ENCODE peak calls at places on chromosome 17, in five cellular contexts. Z is kidney epithelial cell, M is thoracic aorta, V is IMR-90, X is prostate gland. G is an unnamed sample.

GRCh38 chr17:81987161-81987770 is 9.8 kb downstream of the ASPSCR1 start:
- DNase-seq in Z (no peak), M (no peak), V (no peak), X (no peak), G (no peak)

GRCh38 chr17:12320286-12320685 is 299.6 kb downstream of the MAP2K4 start:
- DNase-seq in Z (no peak), M (no peak), V (peak; percentile 91), X (no peak), G (no peak)

GRCh38 chr17:73261952-73262675 is 434 bp upstream of the CPSF4L start:
- DNase-seq in Z (no peak), M (no peak), V (no peak), X (peak; percentile 77), G (no peak)

GRCh38 chr17:79192503-79193500 is 118.2 kb downstream of the ENGASE start:
- DNase-seq in Z (no peak), M (no peak), V (peak; percentile 11), X (peak; percentile 8), G (no peak)

GRCh38 chr17:3865166-3865565 is 19.1 kb upstream of the NCBP3 start:
- DNase-seq in Z (no peak), M (no peak), V (no peak), X (no peak), G (no peak)

GRCh38 chr17:54307326-54307725 is 484.6 kb downstream of the KIF2B start:
- DNase-seq in Z (no peak), M (no peak), V (no peak), X (no peak), G (no peak)

GRCh38 chr17:55710829-55711496 is 11.7 kb downstream of the TMEM100 start:
- DNase-seq in Z (no peak), M (no peak), V (no peak), X (no peak), G (no peak)

GRCh38 chr17:4806420-4806769 is 557 bp upstream of the PLD2 start:
- DNase-seq in Z (no peak), M (no peak), V (no peak), X (no peak), G (no peak)

GRCh38 chr17:30148376-30148775 is 31.8 kb downstream of the NSRP1 start:
- DNase-seq in Z (no peak), M (no peak), V (no peak), X (no peak), G (no peak)

GRCh38 chr17:824372-824771 is 42.2 kb downstream of the MRM3 start:
- DNase-seq in Z (no peak), M (no peak), V (no peak), X (no peak), G (no peak)

GRCh38 chr17:78589031-78589675 is 12.0 kb upstream of the DNAH17 start:
- DNase-seq in Z (no peak), M (no peak), V (no peak), X (no peak), G (no peak)

GRCh38 chr17:73325527-73325842 is 13.7 kb upstream of the CDC42EP4 start:
- DNase-seq in Z (no peak), M (no peak), V (peak; percentile 63), X (no peak), G (no peak)

GRCh38 chr17:35486920-35487727 is 38.6 kb upstream of the SLFN13 start:
- DNase-seq in Z (peak; percentile 18), M (no peak), V (peak; percentile 56), X (no peak), G (no peak)

GRCh38 chr17:56717471-56717870 is 116.2 kb downstream of the C17orf67 start:
- DNase-seq in Z (no peak), M (no peak), V (no peak), X (no peak), G (no peak)

GRCh38 chr17:74862108-74862901 is 2.6 kb upstream of the GRIN2C start:
- DNase-seq in Z (no peak), M (no peak), V (peak; percentile 9), X (no peak), G (no peak)
- H3K4me3 ChIP-seq in Z (no peak overlapping the region), M (peak overlapping the region; percentile 60), V (no peak overlapping the region), X (no peak overlapping the region), G (no peak overlapping the region)

DNA sequence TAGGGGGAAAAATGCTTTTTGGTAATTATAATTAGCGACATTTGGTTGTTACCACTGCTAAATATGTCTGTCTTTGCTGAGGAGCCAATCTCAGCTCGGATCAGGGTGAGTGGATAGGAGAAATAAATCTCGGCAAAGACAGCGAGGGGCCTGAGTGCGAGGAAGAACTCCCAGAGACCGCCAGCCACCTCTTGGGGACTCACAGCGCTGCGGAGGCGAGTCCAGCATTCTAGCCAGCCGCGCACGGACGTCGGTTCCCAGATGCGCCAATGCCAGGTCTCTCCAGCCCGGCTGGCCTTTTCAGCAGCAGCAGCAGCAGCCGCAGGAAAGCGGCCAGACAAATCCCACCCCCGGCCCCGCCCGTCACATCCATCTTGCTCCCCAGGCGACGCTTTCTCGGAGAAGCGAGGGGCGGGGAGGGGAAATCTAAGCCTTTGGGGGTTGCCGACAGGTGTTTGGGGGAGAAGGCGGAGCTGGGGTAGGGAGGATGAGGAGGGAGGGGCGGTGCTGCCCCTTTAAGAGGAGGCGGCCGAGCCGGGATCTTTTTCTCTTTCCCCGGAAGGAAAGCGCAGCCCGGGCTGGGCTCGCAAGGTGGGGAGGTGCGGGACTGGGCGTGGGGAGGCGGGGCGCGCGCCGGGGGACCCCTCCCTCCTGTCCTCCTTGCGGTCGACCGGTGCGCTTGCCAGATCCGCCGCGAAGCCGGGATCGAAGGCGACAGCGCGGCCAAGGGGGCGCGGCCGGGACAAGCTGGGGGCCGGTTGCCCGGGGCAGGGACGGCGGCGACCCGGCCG is at the start of gene ITGA3:
- DNase-seq in Z (peak; percentile 83), M (peak; percentile 28), V (peak; percentile 85), X (peak; percentile 87), G (peak; percentile 79)
- TF ChIP-seq CTCF in Z (no peak), M (no peak), V (no peak), X (no peak), G (no peak)

GRCh38 chr17:41666708-41667279 is 21.9 kb upstream of the EIF1 start:
- DNase-seq in Z (no peak), M (peak; percentile 33), V (peak; percentile 61), X (peak; percentile 67), G (no peak)

GRCh38 chr17:41667280-41668008 is 21.2 kb upstream of the EIF1 start:
- DNase-seq in Z (no peak), M (no peak), V (no peak), X (no peak), G (no peak)

GRCh38 chr17:41664587-41665565 is 23.8 kb upstream of the EIF1 start:
- DNase-seq in Z (no peak), M (no peak), V (no peak), X (no peak), G (no peak)

GRCh38 chr17:41665566-41666335 is 22.9 kb upstream of the EIF1 start:
- DNase-seq in Z (no peak), M (peak; percentile 23), V (peak; percentile 74), X (peak; percentile 91), G (no peak)

DNA sequence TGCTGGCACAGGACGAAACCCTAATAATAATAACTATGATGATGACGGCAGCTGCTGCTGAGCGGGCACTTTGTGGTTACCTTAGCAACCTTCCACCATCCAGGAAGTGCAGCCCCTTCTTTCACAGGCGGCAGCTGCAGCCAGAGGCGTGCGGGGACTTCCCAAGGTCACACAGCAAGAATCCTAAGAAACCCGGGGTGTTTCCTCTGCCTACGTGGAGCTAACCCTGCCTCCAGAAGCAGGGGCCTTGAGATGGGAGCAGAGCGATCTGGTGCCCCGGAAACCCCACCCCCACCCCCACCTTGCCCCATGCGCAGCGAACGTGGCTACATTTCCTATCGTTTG is 22.4 kb upstream of the EIF1 start:
- DNase-seq in Z (no peak), M (no peak), V (peak; percentile 78), X (no peak), G (no peak)
- H3K4me3 ChIP-seq in Z (no peak overlapping the region), M (peak overlapping the region; percentile 76), V (no peak overlapping the region), X (peak overlapping the region; percentile 28), G (peak overlapping the region; percentile 52)

GRCh38 chr17:80970044-80970761 is 21.4 kb upstream of the CHMP6 start:
- DNase-seq in Z (no peak), M (no peak), V (no peak), X (peak; percentile 32), G (no peak)
- TF ChIP-seq CTCF in Z (peak; percentile 58), M (peak; percentile 60), V (peak; percentile 30), X (peak; percentile 66), G (peak; percentile 64)

GRCh38 chr17:72150632-72151460 is 30.0 kb downstream of the SOX9 start:
- DNase-seq in Z (no peak), M (no peak), V (no peak), X (no peak), G (no peak)
- H3K4me3 ChIP-seq in Z (no peak overlapping the region), M (no peak overlapping the region), V (no peak overlapping the region), X (no peak overlapping the region), G (no peak overlapping the region)

GRCh38 chr17:47252766-47253512 is 688 bp upstream of the ITGB3 start:
- DNase-seq in Z (no peak), M (no peak), V (no peak), X (no peak), G (no peak)
- TF ChIP-seq CTCF in Z (no peak), M (no peak), V (no peak), X (no peak), G (no peak)

GRCh38 chr17:43333438-43333943 is 65.3 kb upstream of the ARL4D start:
- DNase-seq in Z (no peak), M (no peak), V (no peak), X (no peak), G (no peak)
- H3K4me3 ChIP-seq in Z (no peak overlapping the region), M (no peak overlapping the region), V (no peak overlapping the region), X (no peak overlapping the region), G (no peak overlapping the region)

G was measured in retinal pigment epithelial cell.